ENCODE peak calls at places on chromosomes 13 and 19, in seven cellular contexts. Q, T, E, R, F, U and Z are unnamed samples.

GRCh38 chr13:39378293-39378692 is 224.7 kb downstream of the LHFPL6 start:
- DNase-seq in R (no peak), U (no peak), F (no peak), E (no peak), T (no peak), Q (no peak), Z (no peak)

GRCh38 chr13:37058801-37059135 is 720 bp downstream of the SUPT20H start:
- DNase-seq in R (no peak), F (peak), E (peak), U (peak), T (no peak), Q (no peak), Z (no peak)

GRCh38 chr13:50123862-50124535 is 108.8 kb downstream of the KCNRG start:
- DNase-seq in Q (peak), T (peak), U (no peak), E (peak), F (peak), R (peak), Z (no peak)

GRCh38 chr19:42066075-42066754 is 3.8 kb downstream of the GRIK5 start:
- DNase-seq in U (peak), F (no peak), T (peak), Q (peak), R (no peak), E (peak), Z (no peak)

GRCh38 chr19:31285744-31286143 is 63.5 kb downstream of the TSHZ3 start:
- DNase-seq in T (peak), R (no peak), E (peak), U (no peak), Q (peak), F (no peak), Z (no peak)

GRCh38 chr19:46944918-46945628 is 74.6 kb upstream of the NPAS1 start:
- DNase-seq in U (peak), F (peak), T (peak), R (no peak), Q (peak), E (peak), Z (peak)

GRCh38 chr13:74895042-74895811 is 586.7 kb downstream of the TBC1D4 start:
- DNase-seq in E (no peak), R (no peak), Q (no peak), F (no peak), U (no peak), T (no peak), Z (no peak)

GRCh38 chr13:112330066-112330465 is 46.1 kb upstream of the SPACA7 start:
- DNase-seq in U (no peak), T (no peak), F (no peak), Q (no peak), E (no peak), R (no peak), Z (no peak)

GRCh38 chr19:45526971-45527370 is 19.7 kb downstream of the VASP start:
- DNase-seq in R (no peak), F (no peak), T (no peak), E (no peak), U (no peak), Q (no peak), Z (no peak)

GRCh38 chr13:23960566-23961156 is 63.4 kb upstream of the C1QTNF9B start:
- DNase-seq in Q (peak), R (no peak), U (peak), F (peak), T (peak), E (peak), Z (no peak)

GRCh38 chr13:112693831-112694497 is 4.1 kb downstream of the ATP11A start:
- DNase-seq in T (peak), R (no peak), F (no peak), U (no peak), Q (peak), E (peak), Z (peak)

GRCh38 chr13:100128838-100129237 is 39.9 kb downstream of the PCCA start:
- DNase-seq in E (no peak), F (no peak), R (no peak), T (no peak), Q (no peak), U (no peak), Z (no peak)

GRCh38 chr13:26707122-26708006 is 53.2 kb downstream of the GPR12 start:
- DNase-seq in E (peak), F (peak), R (peak), T (peak), U (peak), Q (peak), Z (no peak)

GRCh38 chr13:113783966-113784644 is 25.1 kb downstream of the TMEM255B start:
- DNase-seq in T (peak), R (no peak), F (no peak), Q (no peak), U (no peak), E (no peak), Z (no peak)

GRCh38 chr13:24043590-24044350 is 116.8 kb upstream of the SPATA13 start:
- DNase-seq in F (no peak), Q (no peak), T (peak), R (no peak), E (peak), U (no peak), Z (no peak)

GRCh38 chr13:71870036-71870435 is 3.0 kb upstream of the DACH1 start:
- DNase-seq in U (no peak), Q (no peak), R (no peak), F (no peak), E (no peak), T (no peak), Z (no peak)

GRCh38 chr19:19562665-19563347 is 24.7 kb downstream of the CILP2 start:
- DNase-seq in Q (no peak), T (no peak), U (no peak), E (no peak), F (no peak), R (no peak), Z (no peak)

GRCh38 chr19:2164020-2164988 is 571 bp downstream of the DOT1L start:
- DNase-seq in F (peak), E (peak), R (no peak), Q (no peak), T (peak), U (peak), Z (no peak)

GRCh38 chr13:105552078-105552477 is 983.4 kb downstream of the EFNB2 start:
- DNase-seq in F (no peak), U (no peak), E (no peak), R (no peak), Q (no peak), T (no peak), Z (no peak)

GRCh38 chr13:98483636-98484288 is 93.1 kb downstream of the STK24 start:
- DNase-seq in U (no peak), E (peak), Q (no peak), R (no peak), T (no peak), F (no peak), Z (no peak)

GRCh38 chr13:111598751-111599150 is 278.3 kb downstream of the TEX29 start:
- DNase-seq in F (no peak), U (no peak), T (no peak), R (no peak), Q (no peak), E (no peak), Z (no peak)

GRCh38 chr13:48492123-48493075 is 40.5 kb downstream of the RCBTB2 start:
- DNase-seq in F (peak), Q (peak), E (peak), U (no peak), R (peak), T (peak), Z (peak)

GRCh38 chr19:10227215-10227971 is 3.7 kb downstream of the S1PR2 start:
- DNase-seq in F (no peak), U (peak), R (no peak), Q (peak), T (no peak), E (peak), Z (no peak)

GRCh38 chr13:87324558-87324957 is 346.6 kb upstream of the SLITRK5 start:
- DNase-seq in E (no peak), R (no peak), F (no peak), Q (no peak), U (no peak), T (no peak), Z (no peak)